ENCODE peak calls at places on chromosomes 12 and 14, in six cellular contexts. L is brain microvascular endothelial cell; W is GM23248; Q is stimulated activated CD4-positive, alpha-beta T cell treated with anti-CD3 and anti-CD28 coated beads, Interleukin-2, amount 100 ng/mL, for 24 hours; A is transverse colon; O is T-cell. U is an unnamed sample.

GRCh38 chr14:39592390-39592789 is 160.2 kb upstream of the FBXO33 start:
- DNase-seq in L (no peak), W (no peak), Q (no peak), A (no peak), O (no peak), U (no peak)

GRCh38 chr14:105468621-105469241 is 5.9 kb upstream of the CRIP2 start:
- DNase-seq in L (no peak), W (no peak), Q (no peak), A (no peak), O (no peak), U (no peak)

GRCh38 chr12:27573972-27574371 is 50.0 kb downstream of the PPFIBP1 start:
- DNase-seq in L (peak), W (peak), Q (no peak), A (no peak), O (no peak), U (no peak)

GRCh38 chr14:89730692-89731091 is 223.8 kb downstream of the EFCAB11 start:
- DNase-seq in L (no peak), W (no peak), Q (no peak), A (no peak), O (no peak), U (no peak)

GRCh38 chr12:83320350-83320749 is 633.6 kb downstream of the TMTC2 start:
- DNase-seq in L (no peak), W (no peak), Q (no peak), A (no peak), O (no peak), U (no peak)

GRCh38 chr12:52575948-52576347 is 2.3 kb upstream of the KRT74 start:
- DNase-seq in L (no peak), W (no peak), Q (no peak), A (no peak), O (no peak), U (no peak)

GRCh38 chr12:85996280-85996679 is 122.2 kb downstream of the NTS start:
- DNase-seq in L (no peak), W (no peak), Q (no peak), A (no peak), O (no peak), U (no peak)

GRCh38 chr14:74856366-74856765 is 19.6 kb downstream of the PROX2 start:
- DNase-seq in L (no peak), W (no peak), Q (no peak), A (no peak), O (no peak), U (no peak)

GRCh38 chr14:75409425-75410205 is 18.2 kb upstream of the JDP2 start:
- DNase-seq in L (no peak), W (no peak), Q (no peak), A (no peak), O (no peak), U (no peak)

GRCh38 chr14:105838591-105839424 is 312.4 kb downstream of the TMEM121 start:
- DNase-seq in L (no peak), W (no peak), Q (no peak), A (no peak), O (no peak), U (no peak)

GRCh38 chr14:52000019-52000582 is 10.8 kb downstream of the RTRAF start:
- DNase-seq in L (no peak), W (peak), Q (no peak), A (no peak), O (no peak), U (no peak)

GRCh38 chr12:132131952-132132351 is 12.2 kb downstream of the DDX51 start:
- DNase-seq in L (no peak), W (no peak), Q (no peak), A (no peak), O (no peak), U (no peak)

U was measured in small intestine.